ENCODE peak calls at places on chromosomes 13 and 19, in ten cellular contexts. P, Y, G, Z, W, D, M, O, A and C are unnamed samples.

GRCh38 chr13:62879071-62879470 is 1463.4 kb upstream of the PCDH20 start:
- DNase-seq in Z (no peak), W (peak; percentile 49), M (no peak), O (no peak), A (no peak), P (peak; percentile 76), D (no peak), Y (no peak), G (no peak), C (no peak)

GRCh38 chr19:48182434-48182833 is 12.0 kb downstream of the ZSWIM9 start:
- DNase-seq in Z (no peak), O (no peak), M (no peak), W (no peak), D (no peak), Y (peak; percentile 59), P (no peak), G (no peak), A (no peak), C (no peak)

GRCh38 chr13:46992383-46992952 is 95.6 kb upstream of the HTR2A start:
- DNase-seq in M (no peak), Y (no peak), W (no peak), G (peak; percentile 5), P (peak; percentile 41), D (no peak), Z (no peak), O (no peak), A (no peak), C (no peak)

GRCh38 chr19:12113121-12113520 is 27.0 kb downstream of the ZNF20 start:
- DNase-seq in P (no peak), Z (no peak), M (no peak), W (no peak), D (no peak), G (no peak), Y (no peak), A (no peak), O (no peak), C (no peak)

GRCh38 chr13:114010401-114011101 is 36.7 kb upstream of the C13orf46 start:
- DNase-seq in W (no peak), O (no peak), A (no peak), G (no peak), M (no peak), Z (no peak), Y (peak; percentile 51), P (no peak), D (no peak), C (no peak)

GRCh38 chr13:110347535-110348308 is 40.6 kb downstream of the COL4A2 start:
- DNase-seq in W (no peak), M (no peak), Y (no peak), Z (peak; percentile 65), D (no peak), P (peak; percentile 80), A (no peak), O (no peak), G (no peak), C (no peak)

GRCh38 chr13:43261018-43261417 is 237.6 kb downstream of the DNAJC15 start:
- DNase-seq in Z (no peak), P (peak; percentile 85), M (no peak), A (no peak), O (no peak), G (no peak), W (peak; percentile 9), D (no peak), Y (no peak), C (no peak)

GRCh38 chr13:112066624-112067004 is 335 bp upstream of the SOX1 start:
- DNase-seq in W (no peak), P (no peak), Z (no peak), A (peak; percentile 90), Y (no peak), M (no peak), G (peak; percentile 80), O (no peak), D (peak; percentile 51), C (peak; percentile 77)

GRCh38 chr13:28671393-28671792 is 12.5 kb downstream of the POMP start:
- DNase-seq in W (no peak), D (no peak), Z (no peak), G (no peak), Y (no peak), A (no peak), M (no peak), P (no peak), O (no peak), C (no peak)

DNA sequence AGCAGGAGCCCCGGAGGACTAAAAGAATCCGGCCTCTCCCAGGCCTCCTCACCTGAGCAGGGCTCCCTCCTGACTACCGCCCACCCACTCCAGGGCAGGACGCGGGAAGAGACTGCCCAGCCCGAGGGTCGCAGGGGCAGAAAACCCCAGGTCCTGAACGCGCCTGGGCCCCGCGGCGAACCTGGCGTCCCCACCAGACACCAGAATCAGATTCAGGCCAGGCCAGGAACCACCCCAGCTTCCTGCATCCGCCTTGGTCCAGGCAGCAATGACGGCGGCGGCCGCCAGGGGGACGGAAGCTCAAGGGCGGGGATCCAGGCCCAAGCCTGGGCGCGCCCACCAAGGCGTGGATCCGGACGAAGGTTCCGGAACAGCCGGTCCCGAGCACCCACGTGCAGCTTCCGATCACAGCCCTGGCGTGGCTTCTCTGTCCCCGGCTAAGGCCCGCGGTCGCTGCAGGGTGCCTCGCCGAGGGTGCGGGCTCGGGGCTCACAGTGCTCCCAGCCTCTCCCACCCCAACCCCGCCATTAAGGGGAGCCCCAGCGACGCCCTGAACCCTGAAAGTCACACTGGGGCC is 3.6 kb downstream of the LGALS7 start:
- DNase-seq in Y (peak; percentile 98), P (peak; percentile 72), G (peak; percentile 62), Z (peak; percentile 69), M (peak; percentile 91), W (no peak), D (peak; percentile 86), O (peak; percentile 37), A (peak; percentile 95), C (peak; percentile 77)
- H3K4me3 ChIP-seq in Y (peak overlapping the region; percentile 51), P (no peak overlapping the region), G (no peak overlapping the region), Z (no peak overlapping the region), M (peak overlapping the region; percentile 8), W (no peak overlapping the region), D (no peak overlapping the region), O (no peak overlapping the region), A (no peak overlapping the region), C (no peak overlapping the region)

GRCh38 chr19:30662211-30662861 is 290.2 kb downstream of the ZNF536 start:
- DNase-seq in Z (no peak), A (peak; percentile 28), Y (no peak), O (no peak), D (no peak), G (no peak), M (no peak), W (no peak), P (no peak), C (no peak)
- H3K4me3 ChIP-seq in Z (no peak overlapping the region), A (no peak overlapping the region), Y (peak overlapping the region; percentile 13), O (no peak overlapping the region), D (no peak overlapping the region), G (no peak overlapping the region), M (no peak overlapping the region), W (no peak overlapping the region), P (no peak overlapping the region), C (no peak overlapping the region)

GRCh38 chr19:35856001-35856400 is 710 bp upstream of the KIRREL2 start:
- DNase-seq in M (no peak), D (no peak), Y (no peak), A (peak; percentile 70), Z (no peak), P (no peak), O (no peak), W (no peak), G (peak; percentile 68), C (no peak)
- H3K4me3 ChIP-seq in M (no peak overlapping the region), D (peak overlapping the region; percentile 61), Y (peak overlapping the region; percentile 52), A (peak overlapping the region; percentile 75), Z (no peak overlapping the region), P (no peak overlapping the region), O (peak overlapping the region; percentile 52), W (no peak overlapping the region), G (peak overlapping the region; percentile 60), C (peak overlapping the region; percentile 69)

GRCh38 chr13:36675213-36675536 is 1.4 kb downstream of the SERTM1 start:
- DNase-seq in G (no peak), O (no peak), M (no peak), P (no peak), D (no peak), Z (no peak), W (no peak), A (no peak), Y (no peak), C (no peak)

GRCh38 chr13:36673352-36673751 is 468 bp upstream of the SERTM1 start:
- DNase-seq in Z (no peak), Y (no peak), D (no peak), P (no peak), A (no peak), W (no peak), M (no peak), G (no peak), O (no peak), C (no peak)

GRCh38 chr13:36674337-36675212 is 755 bp downstream of the SERTM1 start:
- DNase-seq in G (no peak), M (no peak), P (no peak), A (peak; percentile 63), Z (no peak), O (no peak), Y (no peak), W (no peak), D (no peak), C (no peak)

GRCh38 chr13:36673838-36674326 is at the start of gene SERTM1:
- DNase-seq in Z (no peak), M (no peak), P (peak; percentile 30), D (no peak), Y (peak; percentile 71), W (no peak), O (peak; percentile 37), G (peak; percentile 82), A (peak; percentile 93), C (peak; percentile 70)
- H3K4me3 ChIP-seq in Z (peak within 1 kb of the TSS; percentile 11), M (peak within 1 kb of the TSS; percentile 3), P (peak within 1 kb of the TSS; percentile 17), D (no peak within 1 kb of the TSS), Y (peak within 1 kb of the TSS; percentile 59), W (no peak within 1 kb of the TSS), O (peak within 1 kb of the TSS; percentile 61), G (peak within 1 kb of the TSS; percentile 33), A (peak within 1 kb of the TSS; percentile 81), C (peak within 1 kb of the TSS; percentile 54)

GRCh38 chr19:17611462-17612244 is 56.2 kb downstream of the COLGALT1 start:
- DNase-seq in W (no peak), G (no peak), Y (no peak), M (no peak), D (no peak), A (no peak), Z (no peak), O (no peak), P (no peak), C (no peak)
- H3K4me3 ChIP-seq in W (no peak overlapping the region), G (no peak overlapping the region), Y (no peak overlapping the region), M (no peak overlapping the region), D (no peak overlapping the region), A (no peak overlapping the region), Z (no peak overlapping the region), O (no peak overlapping the region), P (no peak overlapping the region), C (no peak overlapping the region)